ENCODE peak calls at places on chromosome 10, in eight cellular contexts. M is heart right ventricle; Y is BE2C; W is brain microvascular endothelial cell; U is naive thymus-derived CD4-positive, alpha-beta T cell; E is sigmoid colon; Q is right atrium auricular region; F is esophagus muscularis mucosa. B is an unnamed sample.

GRCh38 chr10:5545426-5545777 is 20.6 kb downstream of the CALML3 start:
- DNase-seq in E (no peak), U (no peak), F (no peak), Q (no peak), M (no peak), W (no peak), Y (no peak), B (no peak)

GRCh38 chr10:33064706-33065105 is 106.7 kb upstream of the ITGB1 start:
- DNase-seq in E (no peak), Y (no peak), F (no peak), U (no peak), M (no peak), W (no peak), Q (no peak), B (no peak)

GRCh38 chr10:117165557-117166419 is 27.7 kb upstream of the VAX1 start:
- DNase-seq in Y (peak), U (no peak), W (peak), Q (no peak), E (no peak), F (no peak), M (peak), B (peak)

GRCh38 chr10:1461016-1461415 is 276.3 kb downstream of the ADARB2 start:
- DNase-seq in Q (peak), Y (no peak), U (no peak), F (no peak), W (no peak), M (no peak), E (no peak), B (no peak)

GRCh38 chr10:88149906-88150305 is 286.5 kb downstream of the PTEN start:
- DNase-seq in W (peak), Q (no peak), E (no peak), Y (no peak), M (no peak), F (no peak), U (no peak), B (peak)

GRCh38 chr10:52890281-52890680 is 117.7 kb upstream of the MBL2 start:
- DNase-seq in W (no peak), M (no peak), Q (no peak), F (no peak), U (no peak), Y (no peak), E (no peak), B (no peak)

GRCh38 chr10:132309879-132310591 is 2.3 kb upstream of the STK32C start:
- DNase-seq in U (no peak), Q (no peak), E (peak), F (no peak), W (no peak), Y (no peak), M (no peak), B (no peak)

GRCh38 chr10:73211106-73211811 is 35.8 kb downstream of the DNAJC9 start:
- DNase-seq in U (no peak), M (no peak), E (no peak), Q (no peak), W (no peak), F (no peak), Y (no peak), B (no peak)

GRCh38 chr10:73842349-73842748 is 31.0 kb upstream of the NDST2 start:
- DNase-seq in F (no peak), M (no peak), W (no peak), Y (no peak), U (no peak), Q (no peak), E (no peak), B (no peak)

GRCh38 chr10:121774404-121774803 is 153.4 kb downstream of the ATE1 start:
- DNase-seq in W (no peak), U (no peak), Y (no peak), F (no peak), M (no peak), Q (no peak), E (no peak), B (peak)

GRCh38 chr10:97623277-97623676 is 10.0 kb downstream of the MORN4 start:
- DNase-seq in E (no peak), F (no peak), W (no peak), M (no peak), Q (no peak), Y (no peak), U (no peak), B (no peak)

GRCh38 chr10:97627731-97628130 is 5.6 kb downstream of the MORN4 start:
- DNase-seq in M (no peak), U (no peak), E (no peak), Y (no peak), F (no peak), W (no peak), Q (no peak), B (no peak)

GRCh38 chr10:97629289-97629688 is 4.0 kb downstream of the MORN4 start:
- DNase-seq in F (no peak), U (no peak), M (no peak), Q (no peak), Y (no peak), W (no peak), E (no peak), B (no peak)

GRCh38 chr10:97631098-97631497 is 2.2 kb downstream of the MORN4 start:
- DNase-seq in M (no peak), W (no peak), Y (no peak), U (no peak), F (no peak), Q (no peak), E (no peak), B (no peak)

GRCh38 chr10:97628228-97628627 is 5.1 kb downstream of the MORN4 start:
- DNase-seq in M (no peak), Q (no peak), F (no peak), Y (no peak), E (no peak), U (no peak), W (no peak), B (no peak)
- H3K4me3 ChIP-seq in M (no peak), Q (no peak), F (no peak), Y (no peak), E (no peak), U (no peak), W (no peak), B (no peak)

GRCh38 chr10:21296575-21297355 is 228.7 kb downstream of the SKIDA1 start:
- DNase-seq in F (no peak), U (no peak), Y (no peak), W (no peak), E (peak), M (no peak), Q (no peak), B (no peak)

GRCh38 chr10:21297525-21298383 is 227.7 kb downstream of the SKIDA1 start:
- DNase-seq in Q (no peak), E (no peak), Y (no peak), F (no peak), M (no peak), U (no peak), W (no peak), B (no peak)

GRCh38 chr10:21293518-21294356 is 231.7 kb downstream of the SKIDA1 start:
- DNase-seq in E (no peak), Q (no peak), M (no peak), W (no peak), F (no peak), Y (no peak), U (no peak), B (peak)

GRCh38 chr10:21290499-21291160 is 234.9 kb downstream of the SKIDA1 start:
- DNase-seq in U (no peak), F (no peak), E (no peak), M (no peak), Y (no peak), W (no peak), Q (no peak), B (peak)

GRCh38 chr10:21292763-21293517 is 232.5 kb downstream of the SKIDA1 start:
- DNase-seq in E (peak), Q (peak), Y (peak), W (peak), F (no peak), M (peak), U (no peak), B (peak)
- H3K4me3 ChIP-seq in E (peak), Q (peak), Y (peak), W (peak), F (peak), M (peak), U (no peak), B (peak)

DNA sequence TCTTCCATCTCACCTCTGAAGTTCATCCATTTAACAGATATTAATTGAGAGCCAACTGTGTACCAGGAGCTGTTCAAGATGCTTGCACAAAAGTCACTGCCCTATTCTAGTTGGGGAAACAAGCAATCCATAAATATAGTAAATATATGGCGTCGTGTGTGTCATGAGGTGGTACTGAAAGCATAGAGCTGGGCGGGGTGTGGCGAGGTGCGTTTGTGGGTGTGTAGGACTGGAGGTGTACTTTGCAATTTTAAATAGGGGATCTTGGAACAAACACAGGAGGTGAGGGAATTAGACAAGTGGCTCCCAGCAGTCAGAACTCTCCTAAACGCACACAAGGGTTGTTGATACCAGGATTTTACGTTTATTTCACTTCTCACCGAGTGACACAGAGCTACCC is 490 bp upstream of the ZNF239 start:
- DNase-seq in W (no peak), Y (no peak), M (no peak), U (no peak), F (no peak), Q (no peak), E (no peak), B (no peak)
- H3K4me3 ChIP-seq in W (peak), Y (peak), M (peak), U (peak), F (peak), Q (peak), E (peak), B (peak)

DNA sequence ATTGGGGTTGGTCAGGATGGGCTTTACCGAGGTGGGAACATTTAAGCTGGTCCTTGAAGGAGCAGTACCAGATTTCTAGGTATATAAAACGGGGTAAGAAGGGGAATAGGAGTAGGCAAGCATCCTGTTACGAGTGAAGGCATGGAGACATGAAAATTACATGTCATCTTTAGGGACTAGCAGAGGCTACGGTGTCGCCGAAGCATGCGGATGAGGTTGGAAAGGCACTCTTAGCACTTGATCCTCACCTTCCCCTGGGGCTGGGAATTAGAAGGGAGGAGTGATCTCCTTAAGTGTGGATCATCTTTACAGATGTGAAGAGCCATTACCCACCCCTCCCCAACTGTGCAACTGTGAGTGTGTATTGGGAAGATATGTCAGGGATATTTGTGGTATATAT is 13.8 kb upstream of the ZRANB1 start:
- DNase-seq in F (no peak), Y (no peak), Q (no peak), W (no peak), M (no peak), U (no peak), E (no peak), B (no peak)
- H3K4me3 ChIP-seq in F (no peak), Y (no peak), Q (no peak), W (no peak), M (no peak), U (no peak), E (no peak), B (no peak)

DNA sequence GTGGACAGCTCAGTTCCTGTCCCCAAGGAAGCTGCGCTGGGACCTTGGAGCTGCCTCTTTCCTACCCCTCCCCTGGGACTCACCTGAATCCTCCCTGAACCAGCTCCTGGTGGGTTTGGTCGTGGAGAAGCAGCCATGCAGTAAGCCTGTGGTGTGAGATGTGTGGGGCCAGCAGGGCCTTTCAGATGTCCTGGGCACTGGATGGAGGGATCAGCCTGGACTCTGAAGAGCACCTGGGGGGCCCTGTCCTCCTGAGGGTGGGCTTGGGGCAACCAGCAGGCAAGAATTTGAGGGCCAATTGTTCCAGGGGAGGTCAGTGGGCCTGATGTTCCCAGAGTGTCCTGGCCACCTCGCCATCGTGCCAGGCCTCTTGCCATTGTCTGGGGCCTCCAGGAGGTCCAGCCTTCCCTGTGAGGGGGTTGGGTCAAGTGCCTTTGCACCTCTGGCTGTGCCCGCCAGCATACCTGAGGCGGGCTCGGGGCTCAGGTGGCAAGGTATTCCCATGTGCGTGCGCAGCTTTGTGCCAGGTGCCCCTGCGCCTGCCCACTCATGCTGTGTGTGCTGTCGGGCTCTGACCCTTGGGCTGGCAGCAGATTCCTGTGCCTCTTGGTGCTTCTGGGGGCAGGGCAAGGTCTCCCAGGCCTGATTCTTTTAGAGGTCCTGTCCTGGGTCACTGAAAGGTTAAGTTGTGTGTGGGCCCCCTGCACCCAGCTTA is 7.3 kb downstream of the TRIM8 start:
- DNase-seq in U (no peak), Q (no peak), W (no peak), E (no peak), Y (no peak), F (no peak), M (no peak), B (no peak)
- H3K4me3 ChIP-seq in U (no peak), Q (no peak), W (no peak), E (no peak), Y (no peak), F (no peak), M (no peak), B (no peak)

GRCh38 chr10:107919626-107920235 is 755.2 kb upstream of the SORCS1 start:
- DNase-seq in F (no peak), M (no peak), Y (peak), Q (no peak), E (no peak), W (no peak), U (no peak), B (no peak)

GRCh38 chr10:107914450-107915276 is 750.2 kb upstream of the SORCS1 start:
- DNase-seq in F (no peak), E (peak), U (no peak), Q (no peak), Y (peak), M (no peak), W (no peak), B (no peak)

GRCh38 chr10:107913317-107914294 is 749.1 kb upstream of the SORCS1 start:
- DNase-seq in U (no peak), Q (no peak), F (no peak), W (no peak), Y (no peak), E (no peak), M (no peak), B (no peak)

GRCh38 chr10:107918171-107918570 is 753.7 kb upstream of the SORCS1 start:
- DNase-seq in W (no peak), Q (no peak), U (no peak), E (no peak), M (no peak), F (no peak), Y (peak), B (no peak)

GRCh38 chr10:107915277-107915634 is 750.8 kb upstream of the SORCS1 start:
- DNase-seq in M (no peak), U (no peak), W (no peak), E (no peak), Q (no peak), Y (no peak), F (no peak), B (peak)
- H3K4me3 ChIP-seq in M (peak), U (no peak), W (peak), E (peak), Q (peak), Y (peak), F (peak), B (peak)

B was measured in astrocyte.